ENCODE peak calls at places on chromosomes 11 and 22, in four cellular contexts. K, N, T and O are unnamed samples.

GRCh38 chr22:17260950-17261349 is 41.7 kb upstream of the ADA2 start:
- DNase-seq in K (no peak), N (no peak), T (no peak), O (no peak)

GRCh38 chr11:126647735-126648134 is 292.2 kb downstream of the ST3GAL4 start:
- DNase-seq in K (no peak), N (peak; percentile 59), T (no peak), O (no peak)

GRCh38 chr11:18225906-18226305 is 10.7 kb downstream of the SAA4 start:
- DNase-seq in K (no peak), N (no peak), T (no peak), O (no peak)

GRCh38 chr11:36774603-36775002 is 176.6 kb upstream of the RAG2 start:
- DNase-seq in K (no peak), N (peak; percentile 13), T (no peak), O (no peak)

GRCh38 chr11:5071815-5072214 is 2.4 kb downstream of the OR52E1 start:
- DNase-seq in K (no peak), N (no peak), T (no peak), O (no peak)

GRCh38 chr22:32261306-32261705 is 6.2 kb upstream of the SLC5A4 start:
- DNase-seq in K (no peak), N (no peak), T (no peak), O (no peak)

GRCh38 chr11:68354181-68354872 is 41.9 kb downstream of the LRP5 start:
- DNase-seq in K (peak; percentile 94), N (peak; percentile 95), T (no peak), O (peak; percentile 52)

GRCh38 chr11:14643697-14644395 is at the start of gene PDE3B:
- DNase-seq in K (peak; percentile 84), N (no peak), T (peak; percentile 67), O (no peak)

GRCh38 chr11:105236631-105237030 is 97.1 kb upstream of the CARD18 start:
- DNase-seq in K (no peak), N (peak; percentile 66), T (no peak), O (no peak)

GRCh38 chr11:71190551-71190950 is 61.8 kb downstream of the SHANK2 start:
- DNase-seq in K (no peak), N (no peak), T (no peak), O (no peak)

GRCh38 chr11:765025-765801 is 12.1 kb downstream of the GATD1 start:
- DNase-seq in K (peak; percentile 63), N (no peak), T (peak; percentile 63), O (no peak)

GRCh38 chr22:43186272-43187170 is at the start of gene TTLL12:
- DNase-seq in K (peak; percentile 56), N (no peak), T (peak; percentile 61), O (no peak)

GRCh38 chr11:116730568-116730967 is 42.2 kb downstream of the BUD13 start:
- DNase-seq in K (peak; percentile 55), N (no peak), T (no peak), O (no peak)

GRCh38 chr22:20531404-20532181 is 24.2 kb downstream of the MED15 start:
- DNase-seq in K (peak; percentile 62), N (no peak), T (peak; percentile 36), O (no peak)

GRCh38 chr11:77590194-77590591 is 440 bp downstream of the AQP11 start:
- DNase-seq in K (peak; percentile 45), N (no peak), T (peak; percentile 14), O (no peak)

GRCh38 chr11:96054870-96055705 is 131.2 kb upstream of the MTMR2 start:
- DNase-seq in K (no peak), N (no peak), T (no peak), O (no peak)

GRCh38 chr22:49754674-49755590 is 72.7 kb downstream of the BRD1 start:
- DNase-seq in K (peak; percentile 22), N (no peak), T (no peak), O (no peak)

GRCh38 chr11:17528181-17528691 is 16.0 kb downstream of the USH1C start:
- DNase-seq in K (peak; percentile 63), N (no peak), T (peak; percentile 84), O (no peak)

GRCh38 chr11:117180020-117180419 is 1.5 kb downstream of the SIDT2 start:
- DNase-seq in K (peak; percentile 24), N (no peak), T (no peak), O (peak; percentile 10)

DNA sequence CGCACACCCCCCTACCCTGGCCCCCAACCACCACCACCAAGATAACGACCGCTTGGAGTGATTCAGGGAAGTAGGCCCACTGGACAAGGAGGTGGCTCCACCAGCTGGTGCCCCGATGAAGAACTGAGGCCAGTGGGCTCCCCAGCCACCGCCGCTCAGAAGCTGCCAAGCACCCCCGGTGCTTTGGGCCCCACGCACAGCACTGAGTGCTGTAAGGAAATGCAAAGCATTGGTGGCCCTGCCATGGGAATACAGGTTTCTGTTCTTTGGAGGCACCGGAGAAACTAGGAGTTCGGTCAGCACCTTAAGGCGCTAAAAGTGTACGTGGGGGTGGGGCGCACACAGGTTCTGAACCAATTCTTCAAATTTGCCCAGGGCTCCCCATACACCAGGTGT is 664 bp upstream of the PRSS23 start:
- DNase-seq in K (no peak), N (no peak), T (peak; percentile 15), O (no peak)
- TF ChIP-seq CTCF in K (no peak), N (peak; percentile 24), T (no peak), O (no peak)

GRCh38 chr11:74694536-74694935 is 36.7 kb downstream of the CHRDL2 start:
- DNase-seq in K (no peak), N (no peak), T (no peak), O (no peak)

GRCh38 chr11:74696488-74696887 is 34.7 kb downstream of the CHRDL2 start:
- DNase-seq in K (no peak), N (no peak), T (no peak), O (no peak)

GRCh38 chr11:74695705-74696280 is 35.4 kb downstream of the CHRDL2 start:
- DNase-seq in K (no peak), N (no peak), T (no peak), O (no peak)

GRCh38 chr11:74693531-74693930 is 37.7 kb downstream of the CHRDL2 start:
- DNase-seq in K (no peak), N (no peak), T (no peak), O (no peak)

GRCh38 chr11:74694136-74694535 is 37.1 kb downstream of the CHRDL2 start:
- DNase-seq in K (no peak), N (no peak), T (no peak), O (no peak)
- TF ChIP-seq CTCF in K (no peak), N (no peak), T (no peak), O (no peak)

GRCh38 chr22:22022255-22022840 is 39.8 kb upstream of the TOP3B start:
- DNase-seq in K (no peak), N (no peak), T (no peak), O (no peak)

GRCh38 chr22:22020425-22020852 is 37.9 kb upstream of the TOP3B start:
- DNase-seq in K (no peak), N (no peak), T (no peak), O (no peak)

GRCh38 chr22:22021160-22021750 is 38.7 kb upstream of the TOP3B start:
- DNase-seq in K (no peak), N (no peak), T (no peak), O (no peak)

GRCh38 chr22:22019659-22020424 is 37.3 kb upstream of the TOP3B start:
- DNase-seq in K (no peak), N (no peak), T (no peak), O (no peak)

DNA sequence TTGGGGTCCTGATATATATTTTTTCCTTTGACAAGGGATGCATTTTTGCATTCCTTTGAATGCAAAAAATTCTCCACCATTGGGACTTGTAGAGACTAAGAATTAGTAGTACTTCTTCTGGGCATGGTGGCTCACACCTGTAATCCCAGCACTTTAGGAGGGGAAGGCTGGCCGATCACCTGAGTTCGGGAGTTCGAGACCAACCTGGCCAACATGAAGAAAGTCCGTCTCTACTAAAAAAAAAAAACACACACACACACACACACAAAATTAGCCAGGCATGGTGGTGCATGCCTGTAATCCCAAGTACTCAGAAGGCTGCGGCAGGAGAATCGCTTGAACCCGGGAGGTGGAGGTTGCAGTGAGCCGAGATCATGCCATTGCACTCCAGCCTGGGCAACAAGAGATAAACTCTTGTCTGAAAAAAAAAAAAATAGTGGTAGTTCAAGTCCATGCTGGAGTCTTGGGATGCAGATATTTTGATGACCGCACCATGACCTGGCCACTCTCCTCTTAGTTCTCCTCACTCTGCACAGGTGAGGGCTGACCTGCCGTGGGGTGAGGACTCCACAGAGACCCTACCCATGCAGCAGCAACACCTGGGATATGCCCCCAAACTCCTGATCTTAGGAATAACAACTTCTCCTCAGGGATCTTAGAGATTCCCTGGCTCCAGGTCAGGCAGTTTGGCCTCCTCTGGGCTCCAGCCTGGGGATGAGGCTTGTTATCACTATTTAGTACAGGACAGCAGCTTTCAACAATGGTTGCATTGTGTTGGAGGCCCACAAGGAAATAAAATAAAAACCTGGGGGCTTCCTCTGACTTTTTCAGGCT is 36.5 kb upstream of the TOP3B start:
- DNase-seq in K (no peak), N (no peak), T (no peak), O (no peak)
- TF ChIP-seq CTCF in K (no peak), N (no peak), T (no peak), O (no peak)

GRCh38 chr11:60710482-60710881 is 11.1 kb downstream of the MS4A8 start:
- DNase-seq in K (no peak), N (no peak), T (peak; percentile 21), O (no peak)
- TF ChIP-seq CTCF in K (no peak), N (no peak), T (peak; percentile 29), O (no peak)

GRCh38 chr11:85941380-85941973 is 86.3 kb downstream of the CCDC83 start:
- DNase-seq in K (peak; percentile 40), N (no peak), T (peak; percentile 36), O (no peak)
- TF ChIP-seq CTCF in K (peak; percentile 69), N (peak; percentile 76), T (peak; percentile 41), O (peak; percentile 50)

DNA sequence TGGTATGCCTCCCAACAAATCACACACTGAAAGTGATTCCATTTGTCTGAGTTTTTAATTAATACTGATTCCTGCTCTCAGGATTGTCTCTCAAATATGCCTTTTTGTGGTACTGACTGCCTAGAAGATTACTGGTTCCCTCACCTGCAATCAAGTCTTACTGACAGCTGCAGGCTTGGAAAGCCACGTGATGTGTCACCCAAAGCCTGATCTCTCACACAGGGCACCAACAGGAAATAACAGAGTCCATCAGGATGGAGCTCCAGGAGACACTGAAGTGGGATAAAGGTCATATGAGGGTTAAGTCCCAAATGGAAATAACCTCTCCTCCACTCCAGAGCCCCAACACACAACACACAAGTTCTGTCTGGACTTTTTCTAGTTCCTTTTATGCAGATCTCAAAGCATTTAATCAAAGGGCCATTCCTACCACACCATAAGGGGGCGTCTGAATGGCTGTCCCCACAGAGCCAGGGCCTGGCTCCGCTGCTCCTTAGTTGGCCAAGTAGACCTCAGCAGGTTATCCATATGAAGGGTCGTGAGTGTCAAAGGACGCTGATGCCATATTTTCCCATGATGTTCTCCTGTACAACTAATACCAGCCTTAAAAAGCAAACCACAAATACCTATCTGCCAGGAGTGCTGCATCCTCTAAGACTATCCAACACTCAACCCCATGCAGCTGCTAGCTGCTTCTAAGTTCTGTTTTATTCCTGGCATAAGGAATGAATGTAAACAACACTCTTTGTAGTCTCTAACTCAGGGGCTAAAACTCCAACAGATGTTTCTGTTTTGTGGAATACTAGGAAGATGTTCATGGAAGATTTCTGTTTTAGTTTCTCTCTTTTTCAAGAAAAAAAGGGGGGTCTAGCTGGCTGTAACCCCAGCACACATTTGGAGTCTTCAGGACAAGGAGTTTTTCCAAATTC is 13.0 kb downstream of the SCUBE2 start:
- DNase-seq in K (no peak), N (no peak), T (no peak), O (no peak)
- TF ChIP-seq CTCF in K (no peak), N (no peak), T (no peak), O (no peak)